ENCODE peak calls at places on chromosomes 5 and 9, in nine cellular contexts. I is heart left ventricle, Y is kidney epithelial cell, V is astrocyte of the cerebellum, H is fibroblast of mammary gland, X is endodermal cell, R is progenitor cell of endocrine pancreas, A is omental fat pad, M is HFFc6. U is an unnamed sample.

GRCh38 chr9:127825319-127826051 is 22.8 kb downstream of the FPGS start:
- DNase-seq in I (peak), Y (no peak), V (no peak), H (no peak), X (peak), R (peak), A (no peak), M (no peak), U (no peak)

GRCh38 chr9:104858271-104858670 is 69.7 kb downstream of the ABCA1 start:
- DNase-seq in I (no peak), Y (no peak), V (peak), H (peak), X (no peak), R (no peak), A (no peak), M (peak), U (no peak)

GRCh38 chr9:5628530-5629311 is at the start of gene RIC1:
- DNase-seq in I (peak), Y (peak), V (peak), H (peak), X (peak), R (peak), A (peak), M (peak), U (peak)

GRCh38 chr9:135925496-135926133 is 18.3 kb upstream of the CAMSAP1 start:
- DNase-seq in I (no peak), Y (no peak), V (no peak), H (peak), X (no peak), R (no peak), A (no peak), M (no peak), U (no peak)

GRCh38 chr5:169895876-169896275 is 84.4 kb downstream of the INSYN2B start:
- DNase-seq in I (no peak), Y (no peak), V (no peak), H (peak), X (no peak), R (no peak), A (no peak), M (no peak), U (no peak)

GRCh38 chr5:139446956-139447779 is 7.8 kb upstream of the DNAJC18 start:
- DNase-seq in I (no peak), Y (no peak), V (no peak), H (peak), X (no peak), R (no peak), A (no peak), M (peak), U (no peak)

GRCh38 chr9:127089639-127090081 is 32.8 kb downstream of the ANGPTL2 start:
- DNase-seq in I (no peak), Y (no peak), V (no peak), H (no peak), X (peak), R (no peak), A (no peak), M (no peak), U (no peak)

GRCh38 chr5:100840364-100840763 is 62.7 kb downstream of the ST8SIA4 start:
- DNase-seq in I (no peak), Y (no peak), V (no peak), H (peak), X (no peak), R (no peak), A (no peak), M (no peak), U (no peak)

GRCh38 chr5:178793156-178793555 is 62.7 kb upstream of the ZNF354A start:
- DNase-seq in I (no peak), Y (no peak), V (no peak), H (no peak), X (peak), R (no peak), A (no peak), M (no peak), U (no peak)

GRCh38 chr5:122187426-122187825 is 58.1 kb downstream of the ZNF474 start:
- DNase-seq in I (no peak), Y (no peak), V (no peak), H (no peak), X (no peak), R (no peak), A (no peak), M (no peak), U (no peak)

GRCh38 chr5:146042628-146043279 is 62.6 kb downstream of the PLAC8L1 start:
- DNase-seq in I (no peak), Y (peak), V (peak), H (peak), X (no peak), R (no peak), A (no peak), M (peak), U (peak)

GRCh38 chr5:80249876-80250275 is 6.0 kb downstream of the SERINC5 start:
- DNase-seq in I (no peak), Y (no peak), V (no peak), H (no peak), X (no peak), R (no peak), A (no peak), M (no peak), U (no peak)

GRCh38 chr5:137617806-137618205 is 118.1 kb downstream of the KLHL3 start:
- DNase-seq in I (no peak), Y (peak), V (no peak), H (peak), X (no peak), R (no peak), A (no peak), M (peak), U (no peak)

GRCh38 chr5:56322592-56322991 is 89.5 kb upstream of the ANKRD55 start:
- DNase-seq in I (no peak), Y (no peak), V (no peak), H (no peak), X (no peak), R (no peak), A (no peak), M (no peak), U (no peak)

GRCh38 chr9:76904661-76905457 is 1.1 kb downstream of the PRUNE2 start:
- DNase-seq in I (no peak), Y (no peak), V (no peak), H (peak), X (no peak), R (no peak), A (no peak), M (no peak), U (no peak)

GRCh38 chr5:81633471-81633870 is 117.4 kb downstream of the SSBP2 start:
- DNase-seq in I (no peak), Y (no peak), V (no peak), H (no peak), X (no peak), R (no peak), A (no peak), M (no peak), U (no peak)

GRCh38 chr9:122138560-122139268 is 20.9 kb downstream of the NDUFA8 start:
- DNase-seq in I (no peak), Y (no peak), V (no peak), H (no peak), X (peak), R (no peak), A (no peak), M (peak), U (no peak)

GRCh38 chr5:82793808-82794419 is 283.3 kb downstream of the TMEM167A start:
- DNase-seq in I (no peak), Y (no peak), V (no peak), H (peak), X (peak), R (no peak), A (no peak), M (peak), U (no peak)

GRCh38 chr9:121584421-121584820 is 67.0 kb upstream of the DAB2IP start:
- DNase-seq in I (no peak), Y (no peak), V (no peak), H (no peak), X (no peak), R (no peak), A (no peak), M (no peak), U (no peak)

GRCh38 chr5:38467353-38468040 is 88.9 kb downstream of the LIFR start:
- DNase-seq in I (no peak), Y (no peak), V (no peak), H (peak), X (no peak), R (no peak), A (no peak), M (no peak), U (no peak)

GRCh38 chr5:65172486-65173129 is 309.1 kb downstream of the ADAMTS6 start:
- DNase-seq in I (no peak), Y (peak), V (peak), H (peak), X (no peak), R (no peak), A (no peak), M (no peak), U (peak)

GRCh38 chr9:93597142-93597706 is 20.8 kb downstream of the PHF2 start:
- DNase-seq in I (no peak), Y (no peak), V (no peak), H (no peak), X (peak), R (no peak), A (no peak), M (no peak), U (no peak)

GRCh38 chr9:113525831-113526230 is 62.3 kb downstream of the RGS3 start:
- DNase-seq in I (no peak), Y (no peak), V (no peak), H (no peak), X (no peak), R (no peak), A (no peak), M (no peak), U (no peak)

GRCh38 chr5:159555084-159555483 is 224.8 kb upstream of the IL12B start:
- DNase-seq in I (no peak), Y (no peak), V (no peak), H (no peak), X (no peak), R (no peak), A (no peak), M (no peak), U (no peak)

GRCh38 chr9:127417130-127418036 is 6.8 kb upstream of the ZNF79 start:
- DNase-seq in I (no peak), Y (no peak), V (no peak), H (peak), X (no peak), R (no peak), A (no peak), M (peak), U (no peak)

GRCh38 chr5:24547127-24547526 is 97.7 kb downstream of the CDH10 start:
- DNase-seq in I (no peak), Y (no peak), V (no peak), H (no peak), X (no peak), R (no peak), A (no peak), M (no peak), U (no peak)

DNA sequence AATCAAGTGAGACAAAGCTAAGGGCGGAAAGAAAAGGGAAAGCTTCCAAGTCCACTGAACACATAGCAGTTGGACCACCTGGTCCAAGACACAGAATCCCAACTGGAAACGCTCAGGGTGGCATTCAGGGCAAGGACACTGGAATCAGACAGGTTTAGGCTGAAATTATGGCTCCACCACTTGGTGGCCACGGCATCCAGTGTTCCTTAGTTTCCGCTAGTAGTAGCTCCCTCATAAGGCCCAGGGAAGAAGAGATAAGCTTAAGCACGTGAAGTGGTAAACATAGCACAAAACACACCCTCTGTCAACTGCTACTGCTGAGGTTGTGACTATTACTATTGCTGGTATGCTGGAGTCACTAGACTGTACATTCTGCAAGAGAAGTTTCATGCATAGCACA is 209.4 kb downstream of the GLIS3 start:
- DNase-seq in I (no peak), Y (no peak), V (no peak), H (no peak), X (peak), R (no peak), A (no peak), M (no peak), U (no peak)
- TF ChIP-seq CTCF in I (no peak), Y (peak), V (no peak), H (no peak), X (peak), R (no peak), A (no peak), M (no peak), U (no peak)

GRCh38 chr9:86945868-86946711 is 1.2 kb downstream of the GAS1 start:
- DNase-seq in I (peak), Y (no peak), V (no peak), H (peak), X (peak), R (peak), A (no peak), M (peak), U (no peak)

GRCh38 chr9:86948153-86948929 is 1.0 kb upstream of the GAS1 start:
- DNase-seq in I (peak), Y (no peak), V (peak), H (peak), X (peak), R (peak), A (peak), M (peak), U (no peak)

GRCh38 chr9:86944974-86945867 is 2.1 kb downstream of the GAS1 start:
- DNase-seq in I (no peak), Y (no peak), V (no peak), H (no peak), X (peak), R (no peak), A (no peak), M (no peak), U (no peak)

GRCh38 chr9:86946712-86947145 is 577 bp downstream of the GAS1 start:
- DNase-seq in I (peak), Y (no peak), V (no peak), H (peak), X (peak), R (no peak), A (no peak), M (peak), U (no peak)

DNA sequence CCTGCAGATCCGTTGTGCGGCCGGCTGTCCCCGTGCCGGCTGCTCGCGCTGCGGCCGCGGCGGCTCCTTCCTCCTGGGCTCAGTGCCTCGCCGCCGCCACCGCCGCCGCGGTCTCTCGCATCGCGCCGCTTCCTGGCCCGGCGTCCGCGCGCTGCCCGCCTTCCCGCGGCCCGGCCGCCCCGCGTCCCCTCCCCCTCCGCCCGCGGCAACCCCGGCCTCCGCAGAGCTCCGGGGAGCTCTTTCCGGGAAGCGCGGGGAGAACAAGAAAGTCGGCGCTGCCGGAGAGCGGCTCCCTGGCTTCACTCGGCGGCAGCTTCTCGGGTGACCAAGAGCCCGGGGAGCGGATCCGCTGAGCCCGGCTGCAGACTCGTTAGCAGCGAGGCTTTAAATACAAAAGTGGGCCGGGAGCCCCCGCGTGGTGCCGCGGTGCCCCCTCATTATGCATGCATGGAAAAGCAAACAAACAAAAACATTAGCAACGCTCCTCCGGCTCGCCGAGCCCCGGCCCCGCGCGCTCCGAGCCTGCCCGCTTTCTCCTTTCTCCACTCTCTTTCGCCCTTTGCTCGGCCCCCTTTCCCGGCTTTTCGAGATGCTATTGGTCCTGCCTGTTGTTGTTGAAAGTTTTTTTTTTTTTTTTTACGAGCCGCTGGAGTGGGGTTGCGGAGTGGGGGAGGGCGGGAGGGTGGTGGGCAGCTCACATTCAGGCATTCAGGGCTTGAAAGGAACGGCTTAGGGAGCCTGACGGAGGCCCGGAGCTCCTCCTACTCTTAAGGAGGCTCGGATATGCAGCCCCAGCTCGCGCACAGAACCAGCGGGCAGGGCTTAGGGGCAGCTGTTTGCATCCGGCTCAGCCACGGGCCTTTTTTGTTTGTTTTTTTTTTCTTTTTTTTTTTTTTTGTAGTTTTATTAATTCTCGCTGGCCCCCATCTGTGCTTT is at the start of gene GAS1:
- DNase-seq in I (peak), Y (peak), V (peak), H (peak), X (peak), R (peak), A (peak), M (peak), U (peak)
- TF ChIP-seq CTCF in I (no peak), Y (no peak), V (no peak), H (no peak), X (no peak), R (no peak), A (no peak), M (no peak), U (no peak)

GRCh38 chr5:59185757-59186385 is 603.0 kb downstream of the RAB3C start:
- DNase-seq in I (no peak), Y (no peak), V (no peak), H (no peak), X (no peak), R (no peak), A (no peak), M (no peak), U (no peak)
- TF ChIP-seq CTCF in I (no peak), Y (no peak), V (no peak), H (no peak), X (peak), R (no peak), A (no peak), M (peak), U (no peak)

GRCh38 chr9:129328357-129329103 is 150.5 kb upstream of the IER5L start:
- DNase-seq in I (peak), Y (no peak), V (no peak), H (peak), X (no peak), R (no peak), A (no peak), M (no peak), U (no peak)
- TF ChIP-seq CTCF in I (no peak), Y (peak), V (no peak), H (no peak), X (no peak), R (no peak), A (no peak), M (no peak), U (no peak)

GRCh38 chr9:4381744-4382143 is 81.9 kb upstream of the GLIS3 start:
- DNase-seq in I (no peak), Y (no peak), V (no peak), H (no peak), X (no peak), R (no peak), A (no peak), M (no peak), U (no peak)
- TF ChIP-seq CTCF in I (no peak), Y (no peak), V (no peak), H (no peak), X (no peak), R (no peak), A (no peak), M (no peak), U (no peak)

DNA sequence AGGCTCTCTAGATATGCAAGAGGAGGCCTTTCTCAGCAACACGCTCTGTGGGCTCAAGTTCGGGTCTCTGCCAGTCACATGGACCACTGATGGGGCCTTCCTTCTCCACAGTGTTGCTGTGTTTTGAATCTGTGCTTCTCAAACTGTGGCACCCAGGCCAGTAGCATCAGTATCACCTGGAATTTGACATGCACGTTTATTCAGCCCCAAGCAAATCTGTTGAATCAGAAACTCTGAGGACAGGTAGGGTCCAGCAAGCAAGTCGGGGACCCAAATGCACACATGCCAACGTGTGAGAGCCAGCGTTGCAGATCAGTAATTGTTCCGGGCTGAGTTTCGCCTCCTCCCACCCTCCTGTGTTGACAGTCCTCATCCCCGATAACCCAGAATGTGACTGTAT is 502.6 kb downstream of the IRX1 start:
- DNase-seq in I (no peak), Y (no peak), V (no peak), H (no peak), X (no peak), R (no peak), A (no peak), M (no peak), U (no peak)
- TF ChIP-seq CTCF in I (no peak), Y (no peak), V (no peak), H (no peak), X (no peak), R (no peak), A (no peak), M (no peak), U (no peak)

GRCh38 chr5:44862808-44863207 is 54.1 kb downstream of the MRPS30 start:
- DNase-seq in I (no peak), Y (peak), V (peak), H (peak), X (no peak), R (no peak), A (no peak), M (no peak), U (no peak)
- TF ChIP-seq CTCF in I (no peak), Y (peak), V (peak), H (peak), X (peak), R (peak), A (no peak), M (peak), U (no peak)

U was measured in AG04449.